ENCODE peak calls at places on chromosomes 12 and 14, in eight cellular contexts. One of them, this sample, is unnamed.

GRCh38 chr12:64813733-64814132 is 10.7 kb upstream of the TBC1D30 start:
- DNase-seq in lung: no peak
- DNase-seq in AG04449: no peak
- DNase-seq in dorsolateral prefrontal cortex: no peak
- DNase-seq in mammary epithelial cell: no peak
- DNase-seq in right lobe of liver: no peak
- DNase-seq in cardiac fibroblast: no peak
- DNase-seq in tibial artery: no peak
- DNase-seq in this sample: no peak

GRCh38 chr12:4134833-4135597 is 138.5 kb upstream of the CCND2 start:
- DNase-seq in lung: no peak
- DNase-seq in AG04449: no peak
- DNase-seq in dorsolateral prefrontal cortex: no peak
- DNase-seq in mammary epithelial cell: no peak
- DNase-seq in right lobe of liver: no peak
- DNase-seq in cardiac fibroblast: no peak
- DNase-seq in tibial artery: no peak
- DNase-seq in this sample: no peak

GRCh38 chr12:2651061-2651965 is 143.5 kb upstream of the FKBP4 start:
- DNase-seq in lung: no peak
- DNase-seq in AG04449: no peak
- DNase-seq in dorsolateral prefrontal cortex: peak
- DNase-seq in mammary epithelial cell: no peak
- DNase-seq in right lobe of liver: no peak
- DNase-seq in cardiac fibroblast: no peak
- DNase-seq in tibial artery: peak
- DNase-seq in this sample: no peak

GRCh38 chr14:103562135-103562384 is 397 bp downstream of the BAG5 start:
- DNase-seq in lung: no peak
- DNase-seq in AG04449: no peak
- DNase-seq in dorsolateral prefrontal cortex: no peak
- DNase-seq in mammary epithelial cell: no peak
- DNase-seq in right lobe of liver: no peak
- DNase-seq in cardiac fibroblast: peak
- DNase-seq in tibial artery: no peak
- DNase-seq in this sample: no peak

GRCh38 chr14:69012251-69012953 is 33.3 kb upstream of the ACTN1 start:
- DNase-seq in lung: no peak
- DNase-seq in AG04449: no peak
- DNase-seq in dorsolateral prefrontal cortex: no peak
- DNase-seq in mammary epithelial cell: no peak
- DNase-seq in right lobe of liver: no peak
- DNase-seq in cardiac fibroblast: peak
- DNase-seq in tibial artery: no peak
- DNase-seq in this sample: no peak

GRCh38 chr12:120301962-120302815 is at the start of gene SIRT4:
- DNase-seq in lung: peak
- DNase-seq in AG04449: peak
- DNase-seq in dorsolateral prefrontal cortex: peak
- DNase-seq in mammary epithelial cell: peak
- DNase-seq in right lobe of liver: peak
- DNase-seq in cardiac fibroblast: peak
- DNase-seq in tibial artery: peak
- DNase-seq in this sample: peak

GRCh38 chr12:121240484-121241202 is 30.7 kb downstream of the P2RX4 start:
- DNase-seq in lung: peak
- DNase-seq in AG04449: no peak
- DNase-seq in dorsolateral prefrontal cortex: peak
- DNase-seq in mammary epithelial cell: no peak
- DNase-seq in right lobe of liver: peak
- DNase-seq in cardiac fibroblast: peak
- DNase-seq in tibial artery: peak
- DNase-seq in this sample: no peak

GRCh38 chr14:91753501-91754128 is 21.7 kb upstream of the CATSPERB start:
- DNase-seq in lung: no peak
- DNase-seq in AG04449: no peak
- DNase-seq in dorsolateral prefrontal cortex: no peak
- DNase-seq in mammary epithelial cell: peak
- DNase-seq in right lobe of liver: no peak
- DNase-seq in cardiac fibroblast: no peak
- DNase-seq in tibial artery: no peak
- DNase-seq in this sample: no peak

GRCh38 chr12:30928356-30929264 is 2.1 kb downstream of the TSPAN11 start:
- DNase-seq in lung: no peak
- DNase-seq in AG04449: no peak
- DNase-seq in dorsolateral prefrontal cortex: no peak
- DNase-seq in mammary epithelial cell: no peak
- DNase-seq in right lobe of liver: no peak
- DNase-seq in cardiac fibroblast: no peak
- DNase-seq in tibial artery: peak
- DNase-seq in this sample: no peak

GRCh38 chr14:65357091-65357490 is 55.4 kb upstream of the FUT8 start:
- DNase-seq in lung: no peak
- DNase-seq in AG04449: no peak
- DNase-seq in dorsolateral prefrontal cortex: no peak
- DNase-seq in mammary epithelial cell: peak
- DNase-seq in right lobe of liver: no peak
- DNase-seq in cardiac fibroblast: no peak
- DNase-seq in tibial artery: no peak
- DNase-seq in this sample: peak

GRCh38 chr12:17949558-17950141 is 140.3 kb downstream of the RERGL start:
- DNase-seq in lung: no peak
- DNase-seq in AG04449: no peak
- DNase-seq in dorsolateral prefrontal cortex: no peak
- DNase-seq in mammary epithelial cell: no peak
- DNase-seq in right lobe of liver: no peak
- DNase-seq in cardiac fibroblast: no peak
- DNase-seq in tibial artery: no peak
- DNase-seq in this sample: no peak

GRCh38 chr14:88987516-88987915 is 163.1 kb downstream of the TTC8 start:
- DNase-seq in lung: no peak
- DNase-seq in AG04449: no peak
- DNase-seq in dorsolateral prefrontal cortex: no peak
- DNase-seq in mammary epithelial cell: peak
- DNase-seq in right lobe of liver: no peak
- DNase-seq in cardiac fibroblast: no peak
- DNase-seq in tibial artery: no peak
- DNase-seq in this sample: peak

GRCh38 chr12:105083041-105083440 is 1.2 kb downstream of the ALDH1L2 start:
- DNase-seq in lung: no peak
- DNase-seq in AG04449: no peak
- DNase-seq in dorsolateral prefrontal cortex: no peak
- DNase-seq in mammary epithelial cell: no peak
- DNase-seq in right lobe of liver: no peak
- DNase-seq in cardiac fibroblast: peak
- DNase-seq in tibial artery: no peak
- DNase-seq in this sample: no peak
- H3K4me3 ChIP-seq in lung: no peak
- H3K4me3 ChIP-seq in AG04449: peak
- H3K4me3 ChIP-seq in dorsolateral prefrontal cortex: peak
- H3K4me3 ChIP-seq in mammary epithelial cell: peak
- H3K4me3 ChIP-seq in right lobe of liver: no peak
- H3K4me3 ChIP-seq in cardiac fibroblast: peak
- H3K4me3 ChIP-seq in tibial artery: peak
- H3K4me3 ChIP-seq in this sample: no peak

GRCh38 chr14:54085137-54085810 is 128.6 kb upstream of the BMP4 start:
- DNase-seq in lung: no peak
- DNase-seq in AG04449: no peak
- DNase-seq in dorsolateral prefrontal cortex: no peak
- DNase-seq in mammary epithelial cell: no peak
- DNase-seq in right lobe of liver: no peak
- DNase-seq in cardiac fibroblast: peak
- DNase-seq in tibial artery: no peak
- DNase-seq in this sample: no peak

GRCh38 chr14:54086780-54087179 is 130.2 kb upstream of the BMP4 start:
- DNase-seq in lung: no peak
- DNase-seq in AG04449: no peak
- DNase-seq in dorsolateral prefrontal cortex: no peak
- DNase-seq in mammary epithelial cell: no peak
- DNase-seq in right lobe of liver: no peak
- DNase-seq in cardiac fibroblast: no peak
- DNase-seq in tibial artery: no peak
- DNase-seq in this sample: no peak

GRCh38 chr14:54087376-54087775 is 130.8 kb upstream of the BMP4 start:
- DNase-seq in lung: no peak
- DNase-seq in AG04449: no peak
- DNase-seq in dorsolateral prefrontal cortex: no peak
- DNase-seq in mammary epithelial cell: no peak
- DNase-seq in right lobe of liver: no peak
- DNase-seq in cardiac fibroblast: no peak
- DNase-seq in tibial artery: no peak
- DNase-seq in this sample: no peak

GRCh38 chr14:54085841-54086240 is 129.2 kb upstream of the BMP4 start:
- DNase-seq in lung: no peak
- DNase-seq in AG04449: no peak
- DNase-seq in dorsolateral prefrontal cortex: no peak
- DNase-seq in mammary epithelial cell: no peak
- DNase-seq in right lobe of liver: no peak
- DNase-seq in cardiac fibroblast: no peak
- DNase-seq in tibial artery: no peak
- DNase-seq in this sample: no peak

DNA sequence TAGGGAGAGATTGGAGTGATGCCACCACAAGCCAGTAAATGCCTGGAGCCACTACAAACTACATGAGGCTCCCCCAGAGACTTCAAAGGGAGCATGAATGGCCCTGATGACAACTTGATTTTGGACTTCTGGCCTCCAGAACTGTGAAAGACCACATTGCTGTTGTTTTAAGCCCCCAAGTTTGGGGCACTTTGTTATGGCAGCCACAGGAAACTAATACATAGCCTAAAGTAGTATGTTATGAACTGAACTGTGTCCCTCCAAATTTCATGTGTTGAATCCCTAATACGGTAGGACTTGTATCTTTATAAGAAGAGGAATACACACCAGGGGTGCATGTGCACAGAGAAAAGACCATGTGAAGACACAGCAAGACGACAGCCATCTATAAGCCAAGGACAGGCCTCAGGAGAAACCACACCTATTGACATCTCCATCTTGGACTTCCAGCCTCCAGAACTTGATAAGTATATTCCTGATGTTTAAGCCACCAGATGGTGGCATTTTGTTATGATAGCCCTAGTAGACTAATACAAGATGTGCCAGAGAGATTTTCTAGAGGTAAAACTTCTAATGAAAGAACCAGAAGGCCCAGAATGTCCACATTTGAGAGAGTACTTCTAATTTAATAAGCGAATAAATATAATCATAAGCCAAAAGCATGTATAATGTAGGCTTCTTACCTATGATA is 127.1 kb upstream of the BMP4 start:
- DNase-seq in lung: no peak
- DNase-seq in AG04449: no peak
- DNase-seq in dorsolateral prefrontal cortex: no peak
- DNase-seq in mammary epithelial cell: no peak
- DNase-seq in right lobe of liver: no peak
- DNase-seq in cardiac fibroblast: no peak
- DNase-seq in tibial artery: no peak
- DNase-seq in this sample: no peak
- TF ChIP-seq CTCF in lung: no peak
- TF ChIP-seq CTCF in AG04449: no peak
- TF ChIP-seq CTCF in dorsolateral prefrontal cortex: no peak
- TF ChIP-seq CTCF in mammary epithelial cell: peak
- TF ChIP-seq CTCF in right lobe of liver: no peak
- TF ChIP-seq CTCF in cardiac fibroblast: no peak
- TF ChIP-seq CTCF in tibial artery: no peak
- TF ChIP-seq CTCF in this sample: no peak

GRCh38 chr12:27436768-27437167 is 9.8 kb upstream of the SMCO2 start:
- DNase-seq in lung: no peak
- DNase-seq in AG04449: no peak
- DNase-seq in dorsolateral prefrontal cortex: no peak
- DNase-seq in mammary epithelial cell: no peak
- DNase-seq in right lobe of liver: no peak
- DNase-seq in cardiac fibroblast: no peak
- DNase-seq in tibial artery: no peak
- DNase-seq in this sample: no peak
- H3K4me3 ChIP-seq in lung: no peak
- H3K4me3 ChIP-seq in AG04449: no peak
- H3K4me3 ChIP-seq in dorsolateral prefrontal cortex: no peak
- H3K4me3 ChIP-seq in mammary epithelial cell: no peak
- H3K4me3 ChIP-seq in right lobe of liver: no peak
- H3K4me3 ChIP-seq in cardiac fibroblast: no peak
- H3K4me3 ChIP-seq in tibial artery: no peak
- H3K4me3 ChIP-seq in this sample: no peak

DNA sequence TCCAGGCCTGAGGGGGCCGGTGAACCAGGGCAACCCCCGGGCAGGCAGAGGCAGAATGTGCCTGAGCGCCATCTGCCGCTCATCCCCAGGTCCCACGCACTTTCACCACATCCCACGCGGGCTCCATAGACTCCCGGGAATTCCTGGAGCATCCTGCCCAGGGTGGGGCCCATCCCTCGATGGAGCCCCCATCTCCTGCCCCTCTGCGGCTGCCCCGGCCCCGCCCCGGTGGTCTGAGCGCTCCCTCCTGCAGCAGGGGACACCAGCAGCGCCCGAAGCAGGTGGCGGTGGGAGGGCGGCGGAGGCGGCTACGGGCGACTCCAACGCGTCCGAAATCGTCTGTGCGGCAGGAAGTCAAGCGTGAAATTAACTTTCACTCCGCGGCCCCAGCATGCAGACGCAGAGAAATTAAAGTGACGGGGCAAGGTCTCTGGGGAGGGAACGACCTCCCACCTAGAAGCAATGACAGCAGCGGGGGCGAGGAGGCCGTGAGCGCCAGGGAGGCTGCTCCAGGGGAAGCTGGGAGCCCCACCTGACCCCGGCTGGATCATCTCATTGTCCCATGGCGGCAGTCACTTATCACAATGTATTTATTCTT is 122.2 kb downstream of the NCOR2 start:
- DNase-seq in lung: no peak
- DNase-seq in AG04449: no peak
- DNase-seq in dorsolateral prefrontal cortex: no peak
- DNase-seq in mammary epithelial cell: no peak
- DNase-seq in right lobe of liver: peak
- DNase-seq in cardiac fibroblast: no peak
- DNase-seq in tibial artery: no peak
- DNase-seq in this sample: no peak
- TF ChIP-seq CTCF in lung: no peak
- TF ChIP-seq CTCF in AG04449: no peak
- TF ChIP-seq CTCF in dorsolateral prefrontal cortex: no peak
- TF ChIP-seq CTCF in mammary epithelial cell: no peak
- TF ChIP-seq CTCF in right lobe of liver: no peak
- TF ChIP-seq CTCF in cardiac fibroblast: no peak
- TF ChIP-seq CTCF in tibial artery: no peak
- TF ChIP-seq CTCF in this sample: no peak

GRCh38 chr14:28773176-28773575 is 6.6 kb downstream of the FOXG1 start:
- DNase-seq in lung: no peak
- DNase-seq in AG04449: no peak
- DNase-seq in dorsolateral prefrontal cortex: no peak
- DNase-seq in mammary epithelial cell: no peak
- DNase-seq in right lobe of liver: no peak
- DNase-seq in cardiac fibroblast: no peak
- DNase-seq in tibial artery: no peak
- DNase-seq in this sample: no peak
- H3K4me3 ChIP-seq in lung: no peak
- H3K4me3 ChIP-seq in AG04449: no peak
- H3K4me3 ChIP-seq in dorsolateral prefrontal cortex: peak
- H3K4me3 ChIP-seq in mammary epithelial cell: no peak
- H3K4me3 ChIP-seq in right lobe of liver: no peak
- H3K4me3 ChIP-seq in cardiac fibroblast: no peak
- H3K4me3 ChIP-seq in tibial artery: no peak
- H3K4me3 ChIP-seq in this sample: no peak

GRCh38 chr12:123270380-123271181 is 1.1 kb downstream of the CDK2AP1 start:
- DNase-seq in lung: no peak
- DNase-seq in AG04449: no peak
- DNase-seq in dorsolateral prefrontal cortex: peak
- DNase-seq in mammary epithelial cell: peak
- DNase-seq in right lobe of liver: peak
- DNase-seq in cardiac fibroblast: peak
- DNase-seq in tibial artery: no peak
- DNase-seq in this sample: no peak
- TF ChIP-seq CTCF in lung: no peak
- TF ChIP-seq CTCF in AG04449: no peak
- TF ChIP-seq CTCF in dorsolateral prefrontal cortex: no peak
- TF ChIP-seq CTCF in mammary epithelial cell: no peak
- TF ChIP-seq CTCF in right lobe of liver: no peak
- TF ChIP-seq CTCF in cardiac fibroblast: no peak
- TF ChIP-seq CTCF in tibial artery: peak
- TF ChIP-seq CTCF in this sample: no peak